ENCODE peak calls at places on chromosomes 12 and 14, in seven cellular contexts. O, P, L, U, K, B and V are unnamed samples.

GRCh38 chr12:57191410-57191809 is 25.2 kb upstream of the NXPH4 start:
- DNase-seq in P (no peak), K (no peak), B (no peak), U (no peak), O (no peak), L (no peak), V (no peak)

GRCh38 chr14:90699016-90699415 is 117.2 kb downstream of the TTC7B start:
- DNase-seq in B (no peak), P (no peak), U (no peak), K (no peak), L (no peak), O (no peak), V (no peak)

GRCh38 chr12:4145990-4146859 is 127.3 kb upstream of the CCND2 start:
- DNase-seq in U (peak), B (no peak), P (no peak), O (peak), L (no peak), K (no peak), V (no peak)

GRCh38 chr12:64459388-64460024 is 7.6 kb downstream of the TBK1 start:
- DNase-seq in P (peak), O (no peak), K (no peak), B (no peak), U (no peak), L (no peak), V (no peak)

GRCh38 chr12:30913323-30913722 is 13.2 kb upstream of the TSPAN11 start:
- DNase-seq in L (no peak), P (no peak), U (no peak), K (no peak), O (no peak), B (no peak), V (no peak)

GRCh38 chr12:110885152-110885840 is 35.1 kb downstream of the MYL2 start:
- DNase-seq in B (no peak), O (no peak), P (no peak), U (no peak), L (no peak), K (no peak), V (no peak)

GRCh38 chr14:29637406-29637805 is 290.2 kb downstream of the PRKD1 start:
- DNase-seq in U (no peak), P (peak), B (peak), L (no peak), K (no peak), O (no peak), V (no peak)

GRCh38 chr12:86264451-86265328 is 8.5 kb upstream of the MGAT4C start:
- DNase-seq in B (no peak), U (no peak), O (no peak), L (no peak), P (peak), K (no peak), V (no peak)

GRCh38 chr14:51484491-51484890 is 167.2 kb upstream of the FRMD6 start:
- DNase-seq in O (no peak), B (no peak), U (no peak), P (no peak), K (no peak), L (no peak), V (no peak)

GRCh38 chr12:79415754-79416435 is 274.9 kb downstream of the PAWR start:
- DNase-seq in P (no peak), K (no peak), U (no peak), O (no peak), L (no peak), B (no peak), V (no peak)

GRCh38 chr14:102591372-102591943 is 991 bp upstream of the RCOR1 start:
- DNase-seq in U (peak), O (peak), K (peak), L (no peak), B (no peak), P (peak), V (peak)

GRCh38 chr12:88142610-88142991 is 494 bp downstream of the TMTC3 start:
- DNase-seq in K (no peak), B (no peak), L (no peak), P (peak), U (peak), O (peak), V (peak)

GRCh38 chr12:4379410-4379809 is at the start of gene FGF23:
- DNase-seq in L (no peak), B (no peak), P (no peak), K (peak), U (no peak), O (no peak), V (peak)

GRCh38 chr12:132584472-132584871 is 25.9 kb downstream of the LRCOL1 start:
- DNase-seq in P (no peak), B (no peak), O (no peak), L (no peak), K (no peak), U (no peak), V (no peak)

GRCh38 chr12:118371354-118372282 is 1.1 kb downstream of the TAOK3 start:
- DNase-seq in U (peak), P (peak), L (no peak), K (peak), B (no peak), O (no peak), V (no peak)